ENCODE peak calls at places on chromosomes 5 and 9, in seven cellular contexts. D is effector CD4-positive, alpha-beta T cell; C is GOT3; W is IMR-90; Q is SIG-M5; M is T-helper 17 cell; K is neural crest cell. P is an unnamed sample.

GRCh38 chr9:35845824-35846771 is 17.1 kb downstream of the TMEM8B start:
- DNase-seq in D (no peak), C (no peak), W (no peak), Q (no peak), M (no peak), K (no peak), P (no peak)

GRCh38 chr9:93232388-93232965 is 48.5 kb downstream of the WNK2 start:
- DNase-seq in D (no peak), C (no peak), W (no peak), Q (no peak), M (no peak), K (no peak), P (no peak)

GRCh38 chr5:126354012-126354856 is 69.0 kb upstream of the GRAMD2B start:
- DNase-seq in D (no peak), C (no peak), W (peak), Q (no peak), M (no peak), K (no peak), P (no peak)

GRCh38 chr5:1436036-1436435 is 9.2 kb downstream of the SLC6A3 start:
- DNase-seq in D (no peak), C (no peak), W (no peak), Q (no peak), M (no peak), K (no peak), P (no peak)

GRCh38 chr9:88722753-88723152 is 187.8 kb downstream of the NXNL2 start:
- DNase-seq in D (no peak), C (no peak), W (peak), Q (no peak), M (no peak), K (no peak), P (no peak)

GRCh38 chr5:125390316-125390715 is 643.9 kb upstream of the ZNF608 start:
- DNase-seq in D (no peak), C (no peak), W (no peak), Q (no peak), M (no peak), K (no peak), P (no peak)

GRCh38 chr5:143418140-143418866 is 14.8 kb upstream of the NR3C1 start:
- DNase-seq in D (no peak), C (no peak), W (no peak), Q (no peak), M (no peak), K (no peak), P (no peak)

GRCh38 chr5:127858116-127858784 is 155.1 kb downstream of the CCDC192 start:
- DNase-seq in D (no peak), C (no peak), W (no peak), Q (no peak), M (no peak), K (no peak), P (no peak)

GRCh38 chr5:156271569-156271968 is 55.4 kb upstream of the SGCD start:
- DNase-seq in D (no peak), C (no peak), W (no peak), Q (no peak), M (no peak), K (no peak), P (no peak)

GRCh38 chr5:93890657-93891056 is 149.3 kb upstream of the POU5F2 start:
- DNase-seq in D (no peak), C (no peak), W (no peak), Q (no peak), M (no peak), K (no peak), P (no peak)

GRCh38 chr5:39423331-39423751 is 1.4 kb downstream of the DAB2 start:
- DNase-seq in D (no peak), C (no peak), W (no peak), Q (no peak), M (no peak), K (no peak), P (no peak)

GRCh38 chr5:102561894-102562760 is 63.3 kb upstream of the SLCO6A1 start:
- DNase-seq in D (no peak), C (peak), W (peak), Q (no peak), M (no peak), K (peak), P (no peak)

GRCh38 chr5:135954899-135955298 is at the start of gene LECT2:
- DNase-seq in D (no peak), C (no peak), W (no peak), Q (no peak), M (no peak), K (no peak), P (no peak)

GRCh38 chr5:73642296-73642695 is 16.3 kb downstream of the ARHGEF28 start:
- DNase-seq in D (no peak), C (no peak), W (no peak), Q (no peak), M (no peak), K (no peak), P (no peak)

GRCh38 chr9:110021891-110022290 is 186.1 kb downstream of the C9orf152 start:
- DNase-seq in D (no peak), C (no peak), W (no peak), Q (peak), M (no peak), K (no peak), P (no peak)

GRCh38 chr9:95305770-95306492 is 11.6 kb downstream of the FANCC start:
- DNase-seq in D (no peak), C (no peak), W (peak), Q (no peak), M (no peak), K (no peak), P (no peak)

GRCh38 chr9:135087489-135087791 is at the start of gene OLFM1:
- DNase-seq in D (no peak), C (no peak), W (peak), Q (no peak), M (no peak), K (peak), P (no peak)